ENCODE peak calls at places on chromosomes 13 and 19, in nine cellular contexts. J is sigmoid colon; K is activated T-helper 9 cell treated with anti-CD3 and anti-CD28 coated beads, Interleukin-2, amount 50 U/mL, for 16 hours; A is activated T-helper 1 cell treated with anti-CD3 and anti-CD28 coated beads, Interleukin-12 subunit alpha, Interleukin-12 subunit beta, Interleukin-2, Interleukin-4 antibody, amounts not matched to agents 30 ng/mL and 10 ng/mL and 1 ng/mL, durations not matched to agents 14 hours and 24 hours and 36 hours; F is stomach; Q is NCI-H1105; G is mucosa of descending colon; L is psoas muscle; Z is AG09309. S is an unnamed sample.

GRCh38 chr13:112605531-112605990 is 17.6 kb upstream of the TUBGCP3 start:
- DNase-seq in A (no peak), Q (no peak), L (no peak), J (no peak), F (no peak), Z (no peak), G (no peak), K (no peak), S (no peak)

GRCh38 chr19:55370305-55370988 is at the start of gene IL11:
- DNase-seq in Z (no peak), J (no peak), A (no peak), K (no peak), L (no peak), F (no peak), G (no peak), Q (no peak), S (peak; percentile 89)

GRCh38 chr13:111251646-111252448 is 68.6 kb upstream of the TEX29 start:
- DNase-seq in G (no peak), Z (no peak), A (no peak), J (no peak), L (no peak), Q (no peak), F (no peak), K (no peak), S (no peak)

GRCh38 chr13:32047796-32048195 is 16.2 kb downstream of the FRY start:
- DNase-seq in F (no peak), G (no peak), Q (no peak), Z (no peak), K (no peak), A (no peak), J (no peak), L (no peak), S (no peak)

GRCh38 chr13:64052526-64052925 is 2636.9 kb upstream of the PCDH20 start:
- DNase-seq in Z (no peak), Q (no peak), F (no peak), A (no peak), G (no peak), L (no peak), J (no peak), K (no peak), S (no peak)

GRCh38 chr19:11268783-11269267 is 6.5 kb upstream of the DOCK6 start:
- DNase-seq in G (peak; percentile 42), L (peak; percentile 61), J (peak; percentile 91), Q (no peak), A (no peak), K (no peak), Z (no peak), F (peak; percentile 53), S (peak; percentile 59)

GRCh38 chr13:93420206-93420605 is 193.6 kb downstream of the GPC6 start:
- DNase-seq in J (no peak), Q (no peak), L (no peak), Z (no peak), K (no peak), G (no peak), F (no peak), A (no peak), S (no peak)

GRCh38 chr13:36696410-36696809 is 22.6 kb downstream of the SERTM1 start:
- DNase-seq in G (no peak), F (no peak), L (no peak), J (no peak), K (no peak), Q (no peak), Z (no peak), A (no peak), S (no peak)

GRCh38 chr19:2711175-2711936 is 8.9 kb upstream of the GNG7 start:
- DNase-seq in J (peak; percentile 61), F (no peak), L (no peak), Z (no peak), G (no peak), K (no peak), Q (no peak), A (no peak), S (peak; percentile 58)

GRCh38 chr13:80824231-80824630 is 483.3 kb upstream of the SPRY2 start:
- DNase-seq in G (no peak), A (no peak), Z (no peak), J (no peak), Q (no peak), K (no peak), F (no peak), L (no peak), S (peak; percentile 8)

GRCh38 chr19:47102561-47103135 is 10.9 kb downstream of the ZC3H4 start:
- DNase-seq in F (no peak), Q (no peak), L (no peak), K (no peak), Z (no peak), A (no peak), J (no peak), G (no peak), S (peak; percentile 34)

S was measured in astrocyte of the hippocampus.